ENCODE peak calls at places on chromosome 4, in nine cellular contexts. J is hepatocyte; L is H1; T is lower lobe of right lung; G is endodermal cell; X is pancreas; R is fibroblast of lung; A is CD8-positive, alpha-beta T cell; Z is Panc1. W is an unnamed sample. For H3K27me3, the result is how much of the 10 kb centered on the place peaks cover.

GRCh38 chr4:168743576-168743975 is 246.7 kb downstream of the PALLD start:
- DNase-seq in J (no peak), L (no peak), T (no peak), G (no peak), X (no peak), R (peak), A (no peak), Z (no peak), W (peak)

GRCh38 chr4:144732584-144733130 is 86.7 kb downstream of the HHIP start:
- DNase-seq in J (no peak), L (no peak), T (no peak), G (no peak), X (no peak), R (no peak), A (no peak), Z (no peak), W (no peak)

GRCh38 chr4:93319011-93319410 is 509.5 kb upstream of the ATOH1 start:
- DNase-seq in J (no peak), L (no peak), T (no peak), G (no peak), X (no peak), R (peak), A (no peak), Z (no peak), W (no peak)

GRCh38 chr4:188824553-188824952 is 685.3 kb downstream of the TRIML1 start:
- DNase-seq in J (no peak), L (no peak), T (no peak), G (no peak), X (no peak), R (no peak), A (no peak), Z (no peak), W (no peak)

GRCh38 chr4:5471691-5472090 is 236.7 kb downstream of the EVC2 start:
- DNase-seq in J (no peak), L (no peak), T (no peak), G (no peak), X (no peak), R (no peak), A (peak), Z (no peak), W (no peak)

GRCh38 chr4:78186597-78187543 is 129.7 kb downstream of the FRAS1 start:
- DNase-seq in J (no peak), L (no peak), T (no peak), G (no peak), X (no peak), R (no peak), A (no peak), Z (no peak), W (no peak)

GRCh38 chr4:67934628-67935027 is 28.7 kb downstream of the TMPRSS11A start:
- DNase-seq in J (no peak), L (no peak), T (no peak), G (peak), X (no peak), R (no peak), A (no peak), Z (no peak), W (no peak)

GRCh38 chr4:128516568-128516967 is 229.0 kb upstream of the PGRMC2 start:
- DNase-seq in J (peak), L (no peak), T (no peak), G (no peak), X (no peak), R (peak), A (no peak), Z (no peak), W (peak)

GRCh38 chr4:137597751-137598493 is 65.6 kb upstream of the PCDH18 start:
- DNase-seq in J (no peak), L (no peak), T (no peak), G (no peak), X (no peak), R (peak), A (no peak), Z (no peak), W (no peak)

GRCh38 chr4:148961526-148961925 is 519.3 kb upstream of the NR3C2 start:
- DNase-seq in J (no peak), L (no peak), T (no peak), G (no peak), X (no peak), R (no peak), A (no peak), Z (no peak), W (no peak)

GRCh38 chr4:106369456-106370060 is 980 bp upstream of the GIMD1 start:
- DNase-seq in J (peak), L (no peak), T (no peak), G (peak), X (no peak), R (peak), A (no peak), Z (peak), W (peak)

GRCh38 chr4:163697121-163697520 is 202.6 kb downstream of the TMA16 start:
- DNase-seq in J (no peak), L (no peak), T (no peak), G (no peak), X (no peak), R (no peak), A (no peak), Z (no peak), W (peak)

DNA sequence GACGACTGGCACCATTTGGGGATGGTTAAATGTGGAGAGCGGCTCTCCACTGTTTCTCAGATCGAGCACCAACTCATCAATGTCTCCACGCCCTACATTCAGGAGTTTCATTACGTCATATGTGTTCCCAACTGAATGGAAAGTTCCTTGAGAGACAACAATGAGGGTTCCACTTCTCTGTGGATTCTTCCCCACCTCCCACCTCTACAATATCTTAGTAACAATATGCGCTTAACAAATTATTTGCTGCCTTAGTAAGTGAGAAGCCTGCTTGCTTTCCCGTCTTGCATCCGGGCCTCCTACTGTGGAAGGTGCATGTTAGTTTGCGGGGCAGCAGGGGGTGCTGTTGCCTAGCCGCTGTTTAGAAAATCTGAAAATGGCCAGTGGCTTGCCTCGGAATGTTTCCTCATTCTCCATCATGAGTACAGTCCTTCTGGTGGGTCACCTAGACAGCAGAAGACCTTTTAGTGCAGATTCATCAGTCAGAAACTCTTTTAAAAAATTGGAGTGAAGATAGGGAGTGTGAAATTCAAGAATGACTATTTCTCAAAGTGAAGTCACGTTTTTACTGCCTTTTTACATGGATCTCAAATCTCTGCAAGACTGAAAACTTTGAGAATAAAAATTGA is 55.7 kb downstream of the PHOX2B start:
- DNase-seq in J (peak), L (peak), T (peak), G (peak), X (peak), R (peak), A (no peak), Z (peak), W (peak)
- TF ChIP-seq CTCF in J (peak), L (peak), T (peak), G (peak), X (peak), R (peak), A (no peak), Z (peak), W (peak)

GRCh38 chr4:41134581-41134980 is 79.8 kb downstream of the APBB2 start:
- DNase-seq in J (no peak), L (no peak), T (no peak), G (no peak), X (no peak), R (peak), A (no peak), Z (no peak), W (no peak)
- H3K27ac ChIP-seq in J (no peak), L (no peak), T (no peak), G (no peak), X (no peak), R (no peak), A (no peak), Z (no peak), W (no peak)

DNA sequence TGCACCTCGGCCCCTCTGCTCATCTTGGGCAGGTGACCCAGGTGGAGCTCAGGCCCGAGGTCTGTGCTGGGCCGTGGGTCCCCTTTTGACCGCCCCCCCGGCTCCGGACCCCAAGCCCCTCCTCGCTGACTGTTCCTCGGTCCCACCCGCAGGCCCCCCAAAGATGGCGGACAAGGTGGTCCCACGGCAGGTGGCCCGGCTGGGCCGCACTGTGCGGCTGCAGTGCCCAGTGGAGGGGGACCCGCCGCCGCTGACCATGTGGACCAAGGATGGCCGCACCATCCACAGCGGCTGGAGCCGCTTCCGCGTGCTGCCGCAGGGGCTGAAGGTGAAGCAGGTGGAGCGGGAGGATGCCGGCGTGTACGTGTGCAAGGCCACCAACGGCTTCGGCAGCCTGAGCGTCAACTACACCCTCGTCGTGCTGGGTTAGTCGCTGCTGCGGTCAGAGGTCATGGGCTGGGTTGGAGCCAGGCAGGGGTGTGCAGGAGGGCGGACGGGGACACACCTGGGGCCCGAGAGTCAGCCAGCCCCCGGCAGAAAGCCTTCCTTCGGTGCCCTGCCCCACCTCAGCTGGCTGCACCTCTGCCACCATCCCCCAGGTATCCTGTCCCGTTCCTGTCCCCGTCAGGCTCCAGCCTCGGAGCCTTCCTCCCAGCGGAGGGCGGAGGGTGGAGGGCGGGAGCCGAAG is 10.8 kb downstream of the FGFRL1 start:
- DNase-seq in J (no peak), L (no peak), T (no peak), G (no peak), X (no peak), R (no peak), A (no peak), Z (no peak), W (no peak)
- H3K27me3 ChIP-seq in J (under half), L (under half), T (under half), G (under half), X (under half), R (under half), A (under half), Z (under half), W (under half)

DNA sequence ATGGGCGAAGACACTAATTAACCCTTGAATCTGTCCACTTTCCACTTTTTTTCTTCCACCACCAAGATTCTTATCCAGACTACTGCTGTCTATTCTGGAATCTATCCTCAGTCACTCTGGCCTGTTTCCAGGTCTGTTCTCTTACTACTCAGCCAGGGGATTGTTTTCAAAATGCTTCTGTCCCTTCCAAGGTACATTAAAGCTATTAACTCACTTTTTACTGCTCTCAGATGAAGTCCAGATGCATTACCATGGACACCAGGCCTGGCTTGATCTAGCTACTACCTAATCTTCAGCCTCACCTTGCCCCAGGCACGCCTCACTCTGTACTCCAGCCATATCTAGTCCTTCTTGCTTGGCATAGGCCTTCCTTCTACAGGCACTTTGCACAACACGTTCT is 66.4 kb downstream of the GALNT7 start:
- DNase-seq in J (no peak), L (no peak), T (no peak), G (no peak), X (no peak), R (no peak), A (no peak), Z (no peak), W (no peak)
- TF ChIP-seq CTCF in J (no peak), L (no peak), T (no peak), G (no peak), X (no peak), R (no peak), A (no peak), Z (no peak), W (no peak)

DNA sequence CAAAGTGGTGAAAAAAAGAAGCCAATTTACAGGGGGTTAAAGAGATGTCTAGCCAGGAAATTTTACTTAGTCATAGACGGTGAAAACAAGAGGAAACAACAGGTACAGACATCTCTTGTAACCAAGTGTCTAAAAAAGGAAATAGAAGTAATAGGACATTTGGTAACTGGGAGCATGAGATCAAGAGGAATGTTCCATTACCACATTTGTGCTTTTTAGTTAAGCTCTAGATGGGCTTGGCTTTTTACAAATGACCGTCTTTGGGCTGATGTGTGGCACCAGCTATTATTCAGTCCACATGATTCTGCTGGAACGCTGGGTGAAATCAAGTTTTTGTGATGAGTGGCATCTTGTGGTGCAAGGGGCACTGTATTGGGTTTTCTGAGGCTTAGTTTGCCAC is 179.5 kb downstream of the SMIM20 start:
- DNase-seq in J (no peak), L (no peak), T (no peak), G (no peak), X (no peak), R (no peak), A (no peak), Z (no peak), W (no peak)
- H3K27ac ChIP-seq in J (no peak), L (no peak), T (no peak), G (no peak), X (no peak), R (no peak), A (no peak), Z (no peak), W (no peak)